ENCODE peak calls at places on chromosomes 3 and 15, in seven cellular contexts. One of them, this sample, is unnamed.
A peak's percentile ranks its signal among the peaks of the same experiment; 100 is the strongest.

GRCh38 chr15:62208367-62208766 is 43.3 kb upstream of the C2CD4B start:
- DNase-seq in fibroblast of lung: no peak
- DNase-seq in neuronal stem cell: no peak
- DNase-seq in cardiac muscle cell: no peak
- DNase-seq in mesenchymal stem cell: no peak
- DNase-seq in thoracic aorta: no peak
- DNase-seq in heart left ventricle: no peak
- DNase-seq in this sample: no peak

GRCh38 chr3:194910414-194910979 is 224.8 kb downstream of the FAM43A start:
- DNase-seq in fibroblast of lung: no peak
- DNase-seq in neuronal stem cell: no peak
- DNase-seq in cardiac muscle cell: no peak
- DNase-seq in mesenchymal stem cell: no peak
- DNase-seq in thoracic aorta: no peak
- DNase-seq in heart left ventricle: no peak
- DNase-seq in this sample: no peak

GRCh38 chr15:53000412-53000811 is 210.3 kb upstream of the ONECUT1 start:
- DNase-seq in fibroblast of lung: no peak
- DNase-seq in neuronal stem cell: no peak
- DNase-seq in cardiac muscle cell: no peak
- DNase-seq in mesenchymal stem cell: no peak
- DNase-seq in thoracic aorta: no peak
- DNase-seq in heart left ventricle: no peak
- DNase-seq in this sample: no peak

GRCh38 chr3:52649461-52650210 is 36.1 kb downstream of the PBRM1 start:
- DNase-seq in fibroblast of lung: peak; percentile 72
- DNase-seq in neuronal stem cell: no peak
- DNase-seq in cardiac muscle cell: no peak
- DNase-seq in mesenchymal stem cell: no peak
- DNase-seq in thoracic aorta: no peak
- DNase-seq in heart left ventricle: no peak
- DNase-seq in this sample: no peak

GRCh38 chr3:171790898-171791694 is 19.2 kb downstream of the PLD1 start:
- DNase-seq in fibroblast of lung: peak; percentile 80
- DNase-seq in neuronal stem cell: no peak
- DNase-seq in cardiac muscle cell: no peak
- DNase-seq in mesenchymal stem cell: no peak
- DNase-seq in thoracic aorta: no peak
- DNase-seq in heart left ventricle: no peak
- DNase-seq in this sample: no peak

GRCh38 chr15:56804908-56805307 is 71.6 kb upstream of the ZNF280D start:
- DNase-seq in fibroblast of lung: peak; percentile 54
- DNase-seq in neuronal stem cell: no peak
- DNase-seq in cardiac muscle cell: no peak
- DNase-seq in mesenchymal stem cell: no peak
- DNase-seq in thoracic aorta: no peak
- DNase-seq in heart left ventricle: no peak
- DNase-seq in this sample: no peak

GRCh38 chr15:60679256-60679655 is 200.3 kb upstream of the ICE2 start:
- DNase-seq in fibroblast of lung: peak; percentile 73
- DNase-seq in neuronal stem cell: no peak
- DNase-seq in cardiac muscle cell: no peak
- DNase-seq in mesenchymal stem cell: peak; percentile 49
- DNase-seq in thoracic aorta: no peak
- DNase-seq in heart left ventricle: no peak
- DNase-seq in this sample: no peak

GRCh38 chr3:114179575-114179974 is 723 bp upstream of the DRD3 start:
- DNase-seq in fibroblast of lung: peak; percentile 46
- DNase-seq in neuronal stem cell: no peak
- DNase-seq in cardiac muscle cell: peak; percentile 21
- DNase-seq in mesenchymal stem cell: peak; percentile 24
- DNase-seq in thoracic aorta: no peak
- DNase-seq in heart left ventricle: no peak
- DNase-seq in this sample: peak; percentile 3

GRCh38 chr3:73086071-73086494 is 24.6 kb downstream of the EBLN2 start:
- DNase-seq in fibroblast of lung: no peak
- DNase-seq in neuronal stem cell: peak; percentile 35
- DNase-seq in cardiac muscle cell: peak; percentile 58
- DNase-seq in mesenchymal stem cell: peak; percentile 44
- DNase-seq in thoracic aorta: no peak
- DNase-seq in heart left ventricle: peak; percentile 39
- DNase-seq in this sample: peak; percentile 35

GRCh38 chr3:127584734-127585133 is 5.8 kb downstream of the TPRA1 start:
- DNase-seq in fibroblast of lung: no peak
- DNase-seq in neuronal stem cell: no peak
- DNase-seq in cardiac muscle cell: no peak
- DNase-seq in mesenchymal stem cell: no peak
- DNase-seq in thoracic aorta: no peak
- DNase-seq in heart left ventricle: no peak
- DNase-seq in this sample: no peak

GRCh38 chr3:123013876-123014275 is 13.7 kb downstream of the SEMA5B start:
- DNase-seq in fibroblast of lung: no peak
- DNase-seq in neuronal stem cell: no peak
- DNase-seq in cardiac muscle cell: no peak
- DNase-seq in mesenchymal stem cell: no peak
- DNase-seq in thoracic aorta: no peak
- DNase-seq in heart left ventricle: no peak
- DNase-seq in this sample: no peak

GRCh38 chr3:181711325-181712135 is at the start of gene SOX2:
- DNase-seq in fibroblast of lung: peak; percentile 90
- DNase-seq in neuronal stem cell: peak; percentile 95
- DNase-seq in cardiac muscle cell: peak; percentile 86
- DNase-seq in mesenchymal stem cell: peak; percentile 47
- DNase-seq in thoracic aorta: no peak
- DNase-seq in heart left ventricle: peak; percentile 43
- DNase-seq in this sample: peak; percentile 9

GRCh38 chr3:181712505-181713299 is 977 bp downstream of the SOX2 start:
- DNase-seq in fibroblast of lung: peak; percentile 76
- DNase-seq in neuronal stem cell: no peak
- DNase-seq in cardiac muscle cell: no peak
- DNase-seq in mesenchymal stem cell: peak; percentile 27
- DNase-seq in thoracic aorta: no peak
- DNase-seq in heart left ventricle: no peak
- DNase-seq in this sample: no peak

GRCh38 chr3:181713673-181714270 is 2.0 kb downstream of the SOX2 start:
- DNase-seq in fibroblast of lung: no peak
- DNase-seq in neuronal stem cell: no peak
- DNase-seq in cardiac muscle cell: no peak
- DNase-seq in mesenchymal stem cell: no peak
- DNase-seq in thoracic aorta: no peak
- DNase-seq in heart left ventricle: no peak
- DNase-seq in this sample: no peak

GRCh38 chr3:181712190-181712504 is 422 bp downstream of the SOX2 start:
- DNase-seq in fibroblast of lung: no peak
- DNase-seq in neuronal stem cell: no peak
- DNase-seq in cardiac muscle cell: no peak
- DNase-seq in mesenchymal stem cell: no peak
- DNase-seq in thoracic aorta: no peak
- DNase-seq in heart left ventricle: no peak
- DNase-seq in this sample: no peak

DNA sequence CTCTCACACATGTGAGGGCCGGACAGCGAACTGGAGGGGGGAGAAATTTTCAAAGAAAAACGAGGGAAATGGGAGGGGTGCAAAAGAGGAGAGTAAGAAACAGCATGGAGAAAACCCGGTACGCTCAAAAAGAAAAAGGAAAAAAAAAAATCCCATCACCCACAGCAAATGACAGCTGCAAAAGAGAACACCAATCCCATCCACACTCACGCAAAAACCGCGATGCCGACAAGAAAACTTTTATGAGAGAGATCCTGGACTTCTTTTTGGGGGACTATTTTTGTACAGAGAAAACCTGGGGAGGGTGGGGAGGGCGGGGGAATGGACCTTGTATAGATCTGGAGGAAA is 1.5 kb downstream of the SOX2 start:
- DNase-seq in fibroblast of lung: no peak
- DNase-seq in neuronal stem cell: no peak
- DNase-seq in cardiac muscle cell: no peak
- DNase-seq in mesenchymal stem cell: no peak
- DNase-seq in thoracic aorta: no peak
- DNase-seq in heart left ventricle: no peak
- DNase-seq in this sample: no peak
- H3K27ac ChIP-seq in fibroblast of lung: no peak overlapping the region
- H3K27ac ChIP-seq in neuronal stem cell: peak overlapping the region; percentile 95
- H3K27ac ChIP-seq in cardiac muscle cell: no peak overlapping the region
- H3K27ac ChIP-seq in mesenchymal stem cell: no peak overlapping the region
- H3K27ac ChIP-seq in thoracic aorta: no peak overlapping the region
- H3K27ac ChIP-seq in heart left ventricle: no peak overlapping the region
- H3K27ac ChIP-seq in this sample: no peak overlapping the region

DNA sequence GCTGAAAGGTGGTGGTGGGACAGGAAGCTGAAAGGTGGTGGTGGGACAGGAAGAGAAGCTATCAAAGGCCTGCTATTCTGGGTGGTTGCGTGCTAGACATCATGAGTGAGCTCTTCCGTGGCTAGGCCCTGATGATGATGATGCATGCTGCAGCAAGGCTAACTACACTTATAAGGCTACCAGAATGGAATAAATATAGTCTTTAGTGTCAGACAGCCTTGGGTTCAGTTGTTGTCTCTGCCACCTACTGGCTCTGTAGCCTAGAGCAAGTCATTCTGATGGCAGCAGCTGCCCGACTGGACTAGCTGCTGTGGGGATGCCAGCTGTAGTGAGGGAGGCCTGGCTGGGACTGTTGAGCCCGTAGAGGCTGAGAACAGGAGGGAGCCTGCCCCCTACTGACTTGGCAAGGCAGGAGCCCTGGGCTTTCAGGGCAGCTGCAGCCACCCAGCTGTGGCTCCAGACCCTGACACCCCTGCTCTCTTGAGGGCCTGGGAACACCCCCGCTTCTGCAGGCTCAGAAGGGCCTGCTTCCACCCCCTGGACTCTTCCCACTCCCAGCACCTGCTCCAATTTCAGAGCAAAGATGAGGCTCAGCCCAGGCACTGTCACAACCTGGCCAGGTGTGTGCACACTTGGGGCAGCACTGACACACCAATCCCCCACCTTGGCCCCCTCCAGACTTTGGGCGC is 21.4 kb upstream of the ZBED2 start:
- DNase-seq in fibroblast of lung: no peak
- DNase-seq in neuronal stem cell: no peak
- DNase-seq in cardiac muscle cell: no peak
- DNase-seq in mesenchymal stem cell: no peak
- DNase-seq in thoracic aorta: no peak
- DNase-seq in heart left ventricle: no peak
- DNase-seq in this sample: peak; percentile 58
- H3K4me1 ChIP-seq in fibroblast of lung: no peaks in the 10 kb centered on the region
- H3K4me1 ChIP-seq in neuronal stem cell: no peaks in the 10 kb centered on the region
- H3K4me1 ChIP-seq in cardiac muscle cell: no peaks in the 10 kb centered on the region
- H3K4me1 ChIP-seq in mesenchymal stem cell: peaks cover 6% of the 10 kb centered on the region
- H3K4me1 ChIP-seq in thoracic aorta: no peaks in the 10 kb centered on the region
- H3K4me1 ChIP-seq in heart left ventricle: no peaks in the 10 kb centered on the region
- H3K4me1 ChIP-seq in this sample: no peaks in the 10 kb centered on the region

DNA sequence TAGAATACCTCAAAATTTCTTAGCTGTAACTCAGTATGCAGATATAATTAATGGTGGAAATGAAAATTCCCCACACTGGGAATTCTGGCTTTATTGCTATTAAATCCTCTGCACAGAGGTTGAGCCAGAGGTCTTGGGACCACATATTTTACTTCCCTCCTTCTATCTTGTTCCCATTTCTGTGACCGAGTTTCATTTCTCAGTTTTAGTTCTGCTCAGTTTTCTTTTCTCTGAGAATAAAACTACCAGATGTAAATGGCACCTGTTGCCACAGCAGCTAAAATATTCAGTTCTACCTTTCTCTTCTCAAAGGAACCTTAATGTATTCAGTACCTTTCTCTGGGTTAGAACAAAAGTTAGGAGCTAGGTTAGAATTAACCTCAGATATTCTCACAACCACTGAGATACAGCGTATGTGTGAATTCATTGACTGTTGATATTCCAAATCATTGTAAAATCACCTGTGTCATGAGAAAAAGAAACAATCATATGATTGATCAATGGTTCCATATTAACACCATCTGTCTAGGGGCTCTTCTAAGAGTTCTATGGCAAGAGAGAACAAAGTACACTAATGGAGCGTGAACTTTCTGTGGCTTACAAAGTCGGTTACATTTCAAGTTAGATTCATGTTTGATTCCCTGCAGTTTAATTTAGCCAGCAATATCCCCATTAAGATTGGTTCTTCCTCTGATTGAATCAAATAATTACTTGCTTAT is 374.1 kb downstream of the EFHB start:
- DNase-seq in fibroblast of lung: no peak
- DNase-seq in neuronal stem cell: no peak
- DNase-seq in cardiac muscle cell: no peak
- DNase-seq in mesenchymal stem cell: no peak
- DNase-seq in thoracic aorta: no peak
- DNase-seq in heart left ventricle: no peak
- DNase-seq in this sample: no peak
- H3K9me3 ChIP-seq in fibroblast of lung: no peaks in the 10 kb centered on the region
- H3K9me3 ChIP-seq in neuronal stem cell: peaks cover 2% of the 10 kb centered on the region
- H3K9me3 ChIP-seq in cardiac muscle cell: no peaks in the 10 kb centered on the region
- H3K9me3 ChIP-seq in mesenchymal stem cell: peaks cover 12% of the 10 kb centered on the region
- H3K9me3 ChIP-seq in thoracic aorta: no peaks in the 10 kb centered on the region
- H3K9me3 ChIP-seq in heart left ventricle: no peaks in the 10 kb centered on the region
- H3K9me3 ChIP-seq in this sample: no peaks in the 10 kb centered on the region

GRCh38 chr3:42119558-42120355 is 28.6 kb downstream of the TRAK1 start:
- DNase-seq in fibroblast of lung: peak; percentile 48
- DNase-seq in neuronal stem cell: no peak
- DNase-seq in cardiac muscle cell: no peak
- DNase-seq in mesenchymal stem cell: peak; percentile 16
- DNase-seq in thoracic aorta: no peak
- DNase-seq in heart left ventricle: no peak
- DNase-seq in this sample: no peak

GRCh38 chr3:42116466-42116865 is 25.3 kb downstream of the TRAK1 start:
- DNase-seq in fibroblast of lung: peak; percentile 70
- DNase-seq in neuronal stem cell: no peak
- DNase-seq in cardiac muscle cell: no peak
- DNase-seq in mesenchymal stem cell: no peak
- DNase-seq in thoracic aorta: no peak
- DNase-seq in heart left ventricle: no peak
- DNase-seq in this sample: no peak

GRCh38 chr3:42117175-42118008 is 26.2 kb downstream of the TRAK1 start:
- DNase-seq in fibroblast of lung: peak; percentile 84
- DNase-seq in neuronal stem cell: no peak
- DNase-seq in cardiac muscle cell: peak; percentile 33
- DNase-seq in mesenchymal stem cell: peak; percentile 70
- DNase-seq in thoracic aorta: no peak
- DNase-seq in heart left ventricle: peak; percentile 50
- DNase-seq in this sample: peak; percentile 60

GRCh38 chr3:42120866-42121265 is 29.7 kb downstream of the TRAK1 start:
- DNase-seq in fibroblast of lung: peak; percentile 39
- DNase-seq in neuronal stem cell: no peak
- DNase-seq in cardiac muscle cell: no peak
- DNase-seq in mesenchymal stem cell: peak; percentile 30
- DNase-seq in thoracic aorta: no peak
- DNase-seq in heart left ventricle: no peak
- DNase-seq in this sample: no peak

DNA sequence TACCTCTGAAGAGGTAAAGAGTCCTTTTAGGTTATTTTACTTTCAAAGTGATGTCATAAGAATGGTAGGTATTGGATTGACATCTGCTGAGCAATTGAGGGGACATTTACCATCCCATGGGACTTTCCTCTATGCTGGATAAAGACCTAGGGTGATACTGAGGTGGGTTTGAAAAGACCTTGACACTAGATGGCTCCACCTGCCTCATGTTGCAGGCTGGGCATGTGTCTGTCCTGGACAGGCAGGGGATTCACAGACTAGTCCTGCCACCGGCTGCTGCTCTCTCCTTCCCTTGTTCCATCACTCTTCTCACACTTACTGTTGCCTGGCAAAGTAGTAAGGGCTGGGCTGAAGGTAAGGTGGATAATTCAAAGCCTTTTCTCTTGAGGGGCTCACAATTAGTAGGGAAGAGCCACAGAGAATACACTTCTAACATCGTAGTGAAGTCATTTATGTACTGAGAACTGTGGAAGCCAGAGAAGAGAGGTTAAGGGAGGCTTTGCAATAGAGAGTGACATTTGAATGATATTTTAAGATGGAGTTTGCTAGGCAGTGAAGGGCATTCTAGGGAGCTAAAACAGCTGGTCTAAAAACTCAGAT is 27.7 kb downstream of the TRAK1 start:
- DNase-seq in fibroblast of lung: peak; percentile 30
- DNase-seq in neuronal stem cell: peak; percentile 18
- DNase-seq in cardiac muscle cell: peak; percentile 52
- DNase-seq in mesenchymal stem cell: peak; percentile 44
- DNase-seq in thoracic aorta: no peak
- DNase-seq in heart left ventricle: no peak
- DNase-seq in this sample: peak; percentile 79
- H3K27ac ChIP-seq in fibroblast of lung: no peak overlapping the region
- H3K27ac ChIP-seq in neuronal stem cell: no peak overlapping the region
- H3K27ac ChIP-seq in cardiac muscle cell: no peak overlapping the region
- H3K27ac ChIP-seq in mesenchymal stem cell: no peak overlapping the region
- H3K27ac ChIP-seq in thoracic aorta: no peak overlapping the region
- H3K27ac ChIP-seq in heart left ventricle: peak overlapping the region; percentile 27
- H3K27ac ChIP-seq in this sample: peak overlapping the region; percentile 36